ENCODE peak calls at places on chromosomes 3 and 15, in eight cellular contexts. L is activated CD4-positive, alpha-beta T cell treated with anti-CD3 and anti-CD28 coated beads, Interleukin-2, amount 50 U/mL, for 1 hour; F is GM13976; S is HT-29; D is hepatocyte; U is NCI-H774; K is stimulated activated CD4-positive, alpha-beta T cell treated with anti-CD3 and anti-CD28 coated beads, Interleukin-1b, Interleukin-23, amount 100 ng/mL, for 48 hours; V is caudate nucleus. O is an unnamed sample.

GRCh38 chr3:32825601-32826375 is 8.0 kb downstream of the TRIM71 start:
- DNase-seq in U (no peak), D (no peak), F (no peak), V (no peak), L (no peak), K (no peak), S (no peak), O (no peak)

GRCh38 chr15:26891448-26891881 is 24.6 kb downstream of the GABRA5 start:
- DNase-seq in K (peak; percentile 56), L (no peak), F (peak; percentile 61), S (peak; percentile 76), D (peak; percentile 88), U (peak; percentile 59), V (peak; percentile 63), O (peak; percentile 51)

GRCh38 chr3:126570103-126570541 is 11.4 kb upstream of the C3orf22 start:
- DNase-seq in L (no peak), F (peak; percentile 20), S (no peak), D (no peak), V (no peak), U (no peak), K (no peak), O (no peak)

GRCh38 chr15:57547243-57547755 is 44.4 kb upstream of the MYZAP start:
- DNase-seq in S (no peak), F (no peak), D (no peak), K (no peak), L (no peak), U (no peak), V (no peak), O (no peak)

GRCh38 chr3:133457465-133458067 is 57.7 kb downstream of the BFSP2 start:
- DNase-seq in L (no peak), K (no peak), D (no peak), S (peak; percentile 44), F (no peak), V (no peak), U (no peak), O (no peak)

GRCh38 chr15:90407871-90408317 is 19.9 kb downstream of the IQGAP1 start:
- DNase-seq in K (no peak), D (peak; percentile 12), V (no peak), L (no peak), S (no peak), F (no peak), U (no peak), O (no peak)

GRCh38 chr3:119630562-119631329 is 29.6 kb downstream of the POPDC2 start:
- DNase-seq in F (no peak), K (no peak), U (no peak), D (peak; percentile 47), S (no peak), L (no peak), V (no peak), O (no peak)

GRCh38 chr15:96340611-96341464 is 10.3 kb downstream of the NR2F2 start:
- DNase-seq in K (no peak), F (no peak), L (no peak), U (peak; percentile 8), S (peak; percentile 49), V (no peak), D (peak; percentile 71), O (no peak)

GRCh38 chr15:60819860-60820259 is 340.9 kb upstream of the ICE2 start:
- DNase-seq in V (no peak), S (no peak), U (no peak), K (no peak), F (no peak), L (no peak), D (no peak), O (no peak)

GRCh38 chr3:21158801-21159564 is 592.0 kb downstream of the ZNF385D start:
- DNase-seq in D (peak; percentile 4), F (no peak), L (no peak), U (no peak), S (no peak), K (no peak), V (no peak), O (no peak)

GRCh38 chr3:107987036-107987557 is 103.7 kb downstream of the CD47 start:
- DNase-seq in L (no peak), D (peak; percentile 80), S (peak; percentile 92), V (no peak), K (no peak), F (no peak), U (no peak), O (peak; percentile 5)

GRCh38 chr3:52233968-52234367 is 5.0 kb downstream of the TWF2 start:
- DNase-seq in L (no peak), U (no peak), D (no peak), F (no peak), S (no peak), K (no peak), V (peak; percentile 19), O (no peak)

GRCh38 chr3:108035751-108036150 is 55.1 kb downstream of the CD47 start:
- DNase-seq in K (no peak), F (no peak), S (no peak), D (no peak), U (no peak), L (no peak), V (no peak), O (no peak)

GRCh38 chr15:79322945-79323344 is 12.0 kb downstream of the TMED3 start:
- DNase-seq in D (no peak), V (no peak), U (no peak), S (no peak), K (no peak), F (no peak), L (no peak), O (no peak)

GRCh38 chr3:43001094-43001553 is 22.0 kb downstream of the GASK1A start:
- DNase-seq in F (no peak), L (no peak), D (peak; percentile 76), K (no peak), S (no peak), V (no peak), U (no peak), O (no peak)

GRCh38 chr3:30611613-30612421 is 5.4 kb downstream of the TGFBR2 start:
- DNase-seq in V (no peak), K (no peak), F (no peak), D (no peak), U (no peak), S (peak; percentile 35), L (no peak), O (no peak)

GRCh38 chr3:38479431-38480092 is 16.6 kb upstream of the EXOG start:
- DNase-seq in K (peak; percentile 26), S (peak; percentile 64), F (peak; percentile 83), U (peak; percentile 0), D (peak; percentile 83), L (peak; percentile 34), V (peak; percentile 51), O (no peak)

GRCh38 chr3:11618897-11619296 is 24.8 kb downstream of the VGLL4 start:
- DNase-seq in V (no peak), K (no peak), U (no peak), L (no peak), F (no peak), D (peak; percentile 46), S (no peak), O (no peak)

GRCh38 chr3:100516843-100517242 is 24.4 kb downstream of the TMEM45A start:
- DNase-seq in V (no peak), L (no peak), K (no peak), F (no peak), S (no peak), D (no peak), U (no peak), O (no peak)

GRCh38 chr3:46671541-46672348 is 21.7 kb downstream of the ALS2CL start:
- DNase-seq in U (no peak), K (no peak), L (no peak), S (no peak), F (no peak), D (no peak), V (no peak), O (no peak)

GRCh38 chr3:135082706-135083105 is 287.6 kb downstream of the EPHB1 start:
- DNase-seq in S (no peak), U (no peak), D (no peak), F (no peak), V (no peak), L (no peak), K (no peak), O (no peak)

GRCh38 chr3:159948423-159949140 is 40.1 kb upstream of the IL12A start:
- DNase-seq in L (no peak), V (no peak), K (no peak), D (no peak), U (no peak), S (no peak), F (no peak), O (no peak)

GRCh38 chr15:87758739-87759457 is 497.6 kb downstream of the NTRK3 start:
- DNase-seq in U (no peak), K (no peak), V (no peak), F (no peak), D (no peak), L (no peak), S (no peak), O (no peak)

GRCh38 chr15:40436116-40436891 is 4.4 kb upstream of the BAHD1 start:
- DNase-seq in U (no peak), S (no peak), V (no peak), L (no peak), K (no peak), F (no peak), D (peak; percentile 55), O (no peak)

GRCh38 chr15:33675246-33675645 is 293.1 kb upstream of the CHRM5 start:
- DNase-seq in L (no peak), U (no peak), K (no peak), V (no peak), S (peak; percentile 55), D (peak; percentile 25), F (peak; percentile 42), O (no peak)

GRCh38 chr3:129398803-129399144 is 29.7 kb downstream of the EFCAB12 start:
- DNase-seq in S (peak; percentile 39), U (no peak), K (peak; percentile 10), F (no peak), L (peak; percentile 10), D (peak; percentile 32), V (no peak), O (no peak)

GRCh38 chr15:25691544-25692430 is 171.3 kb downstream of the ATP10A start:
- DNase-seq in K (no peak), F (no peak), D (peak; percentile 26), L (no peak), U (no peak), V (no peak), S (peak; percentile 33), O (no peak)

GRCh38 chr15:88258021-88258641 is 1.6 kb upstream of the NTRK3 start:
- DNase-seq in K (peak; percentile 16), L (no peak), U (no peak), D (peak; percentile 53), F (no peak), S (peak; percentile 22), V (peak; percentile 77), O (no peak)

GRCh38 chr3:81435050-81435449 is 326.4 kb downstream of the GBE1 start:
- DNase-seq in U (no peak), S (no peak), V (no peak), L (no peak), K (no peak), D (no peak), F (no peak), O (no peak)

GRCh38 chr3:113097821-113098516 is 107.2 kb downstream of the GTPBP8 start:
- DNase-seq in D (peak; percentile 25), L (no peak), F (no peak), S (peak; percentile 33), U (no peak), V (no peak), K (no peak), O (no peak)

GRCh38 chr3:126341755-126342150 is 15.5 kb downstream of the KLF15 start:
- DNase-seq in U (no peak), L (no peak), S (no peak), F (no peak), V (no peak), D (no peak), K (no peak), O (no peak)

O was measured in DMS153.